ENCODE peak calls at places on chromosomes 7 and 10, in ten cellular contexts. R is astrocyte; A is CD8-positive, alpha-beta memory T cell; G is lower lobe of right lung; U is spleen; L is gastrocnemius medialis; Z is endodermal cell; K is heart right ventricle; B is mesendoderm; P is fibroblast of lung. I is an unnamed sample.

GRCh38 chr7:140304071-140304799 is 94.1 kb downstream of the SLC37A3 start:
- DNase-seq in L (no peak), A (peak; percentile 5), B (peak; percentile 55), U (no peak), G (no peak), Z (no peak), K (no peak), R (no peak), P (peak; percentile 40), I (peak; percentile 56)

GRCh38 chr7:47715631-47716068 is 133.7 kb upstream of the TNS3 start:
- DNase-seq in K (no peak), Z (no peak), P (no peak), A (no peak), U (no peak), R (no peak), L (no peak), G (no peak), B (no peak), I (no peak)

GRCh38 chr10:84846646-84847045 is 518.3 kb downstream of the CCSER2 start:
- DNase-seq in B (no peak), K (no peak), Z (no peak), G (no peak), A (no peak), R (no peak), L (no peak), P (no peak), U (no peak), I (no peak)

GRCh38 chr7:69295971-69296370 is 302.3 kb upstream of the AUTS2 start:
- DNase-seq in U (no peak), P (no peak), R (no peak), G (no peak), A (no peak), Z (no peak), B (no peak), L (no peak), K (no peak), I (no peak)

GRCh38 chr7:111855161-111855841 is 293.0 kb upstream of the IMMP2L start:
- DNase-seq in R (peak; percentile 39), L (no peak), U (no peak), B (peak; percentile 89), A (no peak), Z (peak; percentile 80), G (no peak), K (peak; percentile 21), P (peak; percentile 82), I (no peak)

GRCh38 chr10:108783897-108784296 is 1139.4 kb downstream of the XPNPEP1 start:
- DNase-seq in B (peak; percentile 89), U (no peak), Z (peak; percentile 88), P (peak; percentile 36), L (no peak), G (no peak), R (peak; percentile 31), K (no peak), A (no peak), I (no peak)

GRCh38 chr10:3071405-3072198 is 4.3 kb downstream of the PFKP start:
- DNase-seq in K (no peak), Z (no peak), R (peak; percentile 92), A (no peak), L (no peak), P (peak; percentile 71), U (no peak), G (no peak), B (no peak), I (no peak)

GRCh38 chr7:140463111-140463510 is 16.2 kb downstream of the MKRN1 start:
- DNase-seq in L (no peak), K (no peak), Z (no peak), R (no peak), G (no peak), A (no peak), P (no peak), U (no peak), B (no peak), I (no peak)

GRCh38 chr10:132755166-132755711 is 30.7 kb downstream of the NKX6-2 start:
- DNase-seq in L (no peak), P (no peak), G (no peak), Z (no peak), R (no peak), U (no peak), K (no peak), B (no peak), A (no peak), I (no peak)

GRCh38 chr10:132754071-132754470 is 31.9 kb downstream of the NKX6-2 start:
- DNase-seq in G (no peak), K (no peak), A (no peak), L (no peak), U (no peak), B (no peak), Z (no peak), R (no peak), P (no peak), I (no peak)

GRCh38 chr10:132752961-132753360 is 33.0 kb downstream of the NKX6-2 start:
- DNase-seq in P (no peak), A (no peak), Z (no peak), G (no peak), U (no peak), R (no peak), K (no peak), B (no peak), L (no peak), I (no peak)

GRCh38 chr10:132752378-132752777 is 33.6 kb downstream of the NKX6-2 start:
- DNase-seq in L (no peak), U (no peak), Z (no peak), A (no peak), B (no peak), K (no peak), P (no peak), G (no peak), R (no peak), I (no peak)

DNA sequence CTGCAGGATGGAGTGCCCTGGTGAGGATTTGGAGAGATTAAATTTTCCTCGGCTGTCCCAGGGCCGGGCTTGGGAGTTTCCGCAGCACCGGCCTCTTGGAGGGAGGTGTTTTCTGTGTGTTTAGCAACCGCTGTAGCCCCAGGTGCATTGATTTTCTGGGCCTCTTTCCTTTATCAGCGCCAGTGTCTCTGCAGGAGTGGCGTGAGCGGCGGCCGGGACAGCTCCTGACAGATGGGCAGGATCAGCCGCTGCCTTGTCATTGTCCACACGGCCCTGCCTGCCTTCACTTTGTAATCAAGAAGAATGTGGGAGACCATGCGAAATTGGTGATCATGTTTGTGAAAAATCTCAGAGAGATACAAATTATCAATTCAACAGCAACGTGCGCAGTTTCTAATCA is 32.4 kb downstream of the NKX6-2 start:
- DNase-seq in U (no peak), P (no peak), Z (no peak), R (no peak), G (no peak), K (no peak), L (no peak), B (no peak), A (no peak), I (no peak)
- H3K4me1 ChIP-seq in U (no peaks in the 10 kb centered on the region), P (no peaks in the 10 kb centered on the region), Z (no peaks in the 10 kb centered on the region), R (no peaks in the 10 kb centered on the region), G (no peaks in the 10 kb centered on the region), K (no peaks in the 10 kb centered on the region), L (no peaks in the 10 kb centered on the region), B (no peaks in the 10 kb centered on the region), A (no peaks in the 10 kb centered on the region), I (no peaks in the 10 kb centered on the region)

DNA sequence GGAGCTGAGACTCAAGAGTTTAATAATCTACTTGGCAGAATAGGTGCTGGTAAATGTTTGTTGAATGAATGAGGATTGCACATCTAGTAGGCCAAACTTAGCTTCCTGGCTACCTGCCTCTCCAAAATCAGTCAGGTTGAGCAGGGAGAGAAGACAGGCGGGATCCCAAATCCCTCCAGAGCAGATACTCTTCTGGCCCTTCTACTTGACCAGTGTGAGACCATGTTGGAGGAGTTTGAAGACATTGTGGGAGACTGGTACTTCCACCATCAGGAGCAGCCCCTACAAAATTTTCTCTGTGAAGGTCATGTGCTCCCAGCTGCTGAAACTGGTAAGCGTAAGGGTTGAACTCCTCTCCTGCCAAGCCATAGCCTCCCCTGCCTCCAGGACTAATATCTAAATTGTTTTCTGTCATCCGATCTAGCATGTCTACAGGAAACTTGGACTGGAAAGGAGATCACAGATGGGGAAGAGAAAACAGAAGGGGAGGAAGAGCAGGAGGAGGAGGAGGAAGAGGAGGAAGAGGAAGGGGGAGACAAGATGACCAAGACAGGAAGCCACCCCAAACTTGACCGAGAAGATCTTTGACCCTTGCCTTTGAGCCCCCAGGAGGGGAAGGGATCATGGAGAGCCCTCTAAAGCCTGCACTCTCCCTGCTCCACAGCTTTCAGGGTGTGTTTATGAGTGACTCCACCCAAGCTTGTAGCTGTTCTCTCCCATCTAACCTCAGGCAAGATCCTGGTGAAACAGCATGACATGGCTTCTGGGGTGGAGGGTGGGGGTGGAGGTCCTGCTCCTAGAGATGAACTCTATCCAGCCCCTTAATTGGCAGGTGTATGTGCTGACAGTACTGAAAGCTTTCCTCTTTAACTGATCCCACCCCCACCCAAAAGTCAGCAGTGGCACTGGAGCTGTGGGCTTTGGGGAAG is 2.2 kb upstream of the MBLAC1 start:
- DNase-seq in P (no peak), Z (no peak), A (no peak), R (no peak), B (no peak), L (no peak), K (no peak), U (no peak), G (no peak), I (no peak)
- H3K4me3 ChIP-seq in P (no peak overlapping the region), Z (no peak overlapping the region), A (no peak overlapping the region), R (no peak overlapping the region), B (no peak overlapping the region), L (no peak overlapping the region), K (no peak overlapping the region), U (no peak overlapping the region), G (no peak overlapping the region), I (no peak overlapping the region)

DNA sequence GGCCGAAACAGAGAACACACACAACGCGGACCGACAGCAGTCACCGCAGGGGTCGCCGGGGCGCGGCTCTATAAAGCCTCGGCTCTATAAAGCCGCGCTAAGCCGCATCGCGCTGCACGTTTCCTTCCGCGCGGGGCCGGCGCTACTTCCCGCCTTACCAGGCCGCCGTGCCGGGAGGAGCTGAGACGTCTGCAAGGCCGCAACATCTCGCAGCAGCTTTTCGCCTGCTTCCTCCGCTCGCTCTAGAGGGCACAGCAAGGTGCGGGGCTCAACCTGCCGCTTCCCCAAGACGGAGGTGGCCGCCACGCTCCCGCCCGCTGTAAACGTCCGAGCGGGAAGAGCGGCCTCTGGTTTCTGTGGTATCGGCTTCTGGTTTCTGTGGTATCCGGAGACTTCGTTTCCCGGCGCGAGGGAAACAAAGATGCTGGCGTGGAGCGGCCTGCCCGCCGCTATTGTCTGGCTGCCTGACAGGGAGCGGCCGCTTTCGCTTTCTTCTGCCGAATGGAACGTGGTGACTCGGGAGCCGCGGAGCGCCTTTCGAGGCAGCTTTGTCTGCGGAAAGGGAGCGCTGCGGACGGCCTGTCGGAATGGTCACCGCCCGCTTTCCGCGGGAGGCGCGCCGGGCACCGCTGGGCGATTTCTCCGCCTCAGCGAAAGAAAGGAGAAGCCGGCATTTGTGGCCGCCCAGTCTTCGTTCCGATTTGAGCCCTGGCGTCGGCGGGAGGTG is 91.8 kb downstream of the SPAG6 start:
- DNase-seq in G (peak; percentile 96), Z (peak; percentile 95), U (peak; percentile 99), P (peak; percentile 95), A (peak; percentile 79), B (peak; percentile 96), L (peak; percentile 69), K (peak; percentile 92), R (peak; percentile 92), I (peak; percentile 90)
- H3K27ac ChIP-seq in G (peak overlapping the region; percentile 99), Z (peak overlapping the region; percentile 94), U (peak overlapping the region; percentile 98), P (peak overlapping the region; percentile 93), A (peak overlapping the region; percentile 90), B (no peak overlapping the region), L (peak overlapping the region; percentile 86), K (peak overlapping the region; percentile 96), R (peak overlapping the region; percentile 91), I (peak overlapping the region; percentile 90)

GRCh38 chr10:44010873-44011602 is 362.4 kb upstream of the ZNF32 start:
- DNase-seq in B (peak; percentile 40), R (peak; percentile 36), L (no peak), K (peak; percentile 39), P (no peak), A (no peak), U (no peak), G (no peak), Z (no peak), I (no peak)

GRCh38 chr10:44014644-44015250 is 366.1 kb upstream of the ZNF32 start:
- DNase-seq in R (no peak), L (no peak), B (no peak), G (no peak), P (no peak), K (no peak), Z (no peak), U (no peak), A (no peak), I (no peak)

GRCh38 chr10:44009891-44010290 is 361.2 kb upstream of the ZNF32 start:
- DNase-seq in B (no peak), Z (no peak), R (no peak), G (no peak), K (no peak), L (no peak), A (no peak), P (no peak), U (no peak), I (no peak)

GRCh38 chr10:44011603-44011981 is 362.9 kb upstream of the ZNF32 start:
- DNase-seq in B (no peak), R (no peak), L (no peak), U (no peak), Z (no peak), P (no peak), A (no peak), K (no peak), G (no peak), I (no peak)

DNA sequence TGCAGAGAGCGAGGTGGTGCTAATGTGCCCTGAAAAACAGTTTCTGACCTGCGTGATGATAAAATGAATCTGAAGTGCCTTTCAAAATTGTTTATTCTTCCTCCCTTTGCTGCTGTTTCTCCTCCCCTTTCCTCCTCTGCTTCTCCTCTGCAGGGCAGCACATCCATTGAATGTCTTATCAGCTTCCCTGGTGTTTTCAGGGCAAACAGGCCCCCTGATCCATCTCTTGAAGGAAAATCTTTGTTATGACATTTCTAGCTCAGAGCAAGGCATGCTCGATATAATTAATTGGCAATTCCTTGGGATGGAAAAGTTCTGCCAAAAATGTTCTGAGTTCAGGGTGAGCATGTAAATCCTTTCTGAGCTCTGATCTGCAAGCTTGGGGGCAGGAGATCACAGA is 364.2 kb upstream of the ZNF32 start:
- DNase-seq in B (no peak), A (no peak), L (no peak), Z (no peak), U (no peak), G (no peak), P (no peak), K (no peak), R (no peak), I (no peak)
- H3K4me1 ChIP-seq in B (peaks cover 2% of the 10 kb centered on the region), A (no peaks in the 10 kb centered on the region), L (peaks cover 3% of the 10 kb centered on the region), Z (peaks cover 4% of the 10 kb centered on the region), U (no peaks in the 10 kb centered on the region), G (peaks cover 6% of the 10 kb centered on the region), P (no peaks in the 10 kb centered on the region), K (peaks cover 34% of the 10 kb centered on the region), R (no peaks in the 10 kb centered on the region), I (no peaks in the 10 kb centered on the region)